ENCODE peak calls at places on chromosome 21, in six cellular contexts. D, G, A, I, C and Y are unnamed samples.

GRCh38 chr21:43880111-43880985 is 15.3 kb downstream of the AGPAT3 start:
- DNase-seq in A (peak), C (no peak), I (peak), G (no peak), D (no peak), Y (no peak)

GRCh38 chr21:42861311-42862122 is 17.8 kb downstream of the WDR4 start:
- DNase-seq in D (no peak), C (no peak), A (no peak), I (no peak), G (no peak), Y (no peak)

GRCh38 chr21:43728467-43729390 is 9.8 kb downstream of the PDXK start:
- DNase-seq in C (peak), D (peak), G (peak), I (peak), A (peak), Y (peak)

GRCh38 chr21:16330340-16331319 is 600.8 kb downstream of the USP25 start:
- DNase-seq in D (peak), C (no peak), I (peak), G (no peak), A (peak), Y (peak)

GRCh38 chr21:32233722-32234301 is 45.0 kb downstream of the MIS18A start:
- DNase-seq in I (no peak), D (no peak), C (no peak), A (no peak), G (no peak), Y (no peak)

GRCh38 chr21:25974937-25975336 is 195.6 kb downstream of the APP start:
- DNase-seq in D (no peak), A (no peak), G (no peak), C (no peak), I (no peak), Y (no peak)

GRCh38 chr21:40902299-40902698 is 55.3 kb upstream of the DSCAM start:
- DNase-seq in D (no peak), A (no peak), C (no peak), G (no peak), I (no peak), Y (no peak)

GRCh38 chr21:38875694-38876492 is 70.2 kb downstream of the ETS2 start:
- DNase-seq in D (no peak), A (peak), G (no peak), C (no peak), I (peak), Y (no peak)

GRCh38 chr21:42758721-42759593 is 105.5 kb downstream of the PDE9A start:
- DNase-seq in A (no peak), I (no peak), G (no peak), D (no peak), C (no peak), Y (no peak)

DNA sequence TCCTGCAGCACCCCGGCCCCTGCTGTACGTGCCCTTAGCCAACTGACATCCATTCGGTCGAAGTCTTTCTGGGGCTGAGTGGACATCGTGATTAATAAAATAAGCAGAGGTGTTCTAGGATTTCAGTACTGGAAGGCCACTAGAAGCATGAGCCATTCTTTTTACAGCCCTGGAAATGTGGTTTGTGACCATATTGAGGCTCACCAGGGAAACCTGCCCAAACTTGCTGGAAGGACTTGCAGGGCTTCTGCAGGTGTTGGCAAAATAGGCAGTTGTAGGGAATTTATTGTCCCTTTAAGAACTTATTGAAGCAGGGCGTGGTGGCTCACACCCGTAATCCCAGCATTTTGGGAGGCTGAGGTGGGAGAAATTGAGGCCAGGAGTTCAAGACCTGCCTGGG is 80.8 kb downstream of the DOP1B start:
- DNase-seq in G (no peak), D (no peak), C (no peak), A (no peak), I (no peak), Y (no peak)
- H2BK15ac ChIP-seq in G (no peak), D (no peak), C (no peak), A (no peak), I (no peak), Y (no peak)

GRCh38 chr21:45413922-45414321 is 9.0 kb downstream of the COL18A1 start:
- DNase-seq in D (no peak), A (no peak), G (no peak), C (no peak), I (no peak), Y (no peak)
- H2AK5ac ChIP-seq in D (no peak), A (no peak), G (no peak), C (no peak), I (no peak), Y (peak)

DNA sequence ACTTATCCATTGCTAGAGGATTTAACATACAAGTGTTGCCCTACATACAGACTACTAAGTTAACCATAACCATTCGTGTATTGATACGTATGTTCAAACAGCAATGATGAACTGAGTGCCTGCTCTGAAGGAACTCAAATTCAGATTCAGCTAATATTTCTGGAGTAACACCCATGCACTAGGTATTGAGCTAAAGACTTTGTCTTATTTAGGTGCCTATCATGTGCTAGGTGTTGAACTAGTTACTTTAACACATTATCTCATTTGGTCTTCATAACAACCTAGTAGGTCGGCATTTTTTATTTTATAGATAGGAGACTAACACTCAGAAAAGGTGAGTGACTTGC is 160.0 kb downstream of the LTN1 start:
- DNase-seq in C (no peak), D (no peak), I (no peak), A (no peak), G (no peak), Y (no peak)
- H2BK15ac ChIP-seq in C (no peak), D (no peak), I (no peak), A (no peak), G (no peak), Y (no peak)

DNA sequence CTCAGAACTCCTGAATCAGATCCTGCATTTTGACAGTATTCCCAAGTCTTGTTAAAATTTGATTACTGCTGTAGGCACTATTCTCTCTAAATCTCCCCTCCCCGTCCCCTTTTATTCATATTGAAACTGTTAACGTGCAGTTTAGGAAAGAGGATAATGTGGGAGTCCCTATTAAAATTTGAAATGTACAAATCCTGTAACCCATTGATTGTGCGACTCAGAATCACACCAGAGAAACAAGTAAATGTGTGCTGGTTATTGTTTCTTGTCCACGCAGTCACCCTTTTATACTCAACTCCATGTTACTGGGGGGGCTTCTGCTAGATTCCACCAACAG is 584 bp upstream of the LTN1 start:
- DNase-seq in D (no peak), C (no peak), A (no peak), G (no peak), I (no peak), Y (no peak)
- H2AK5ac ChIP-seq in D (peak), C (peak), A (no peak), G (peak), I (peak), Y (no peak)